ENCODE peak calls at places on chromosomes 5 and 9, in seven cellular contexts. One of them, this sample, is unnamed. For H3K27me3, the result is how much of the 10 kb centered on the place peaks cover.

GRCh38 chr5:57780306-57780958 is 297.8 kb upstream of the ACTBL2 start:
- DNase-seq in pancreas: no peak
- DNase-seq in tibial nerve: no peak
- DNase-seq in heart right ventricle: peak
- DNase-seq in endothelial cell of umbilical vein: peak
- DNase-seq in GM23338: peak
- DNase-seq in kidney epithelial cell: peak
- DNase-seq in this sample: no peak

GRCh38 chr5:98836175-98836574 is 62.7 kb downstream of the RGMB start:
- DNase-seq in pancreas: no peak
- DNase-seq in tibial nerve: no peak
- DNase-seq in kidney epithelial cell: no peak
- DNase-seq in endothelial cell of umbilical vein: no peak
- DNase-seq in GM23338: no peak
- DNase-seq in heart right ventricle: no peak
- DNase-seq in this sample: no peak

GRCh38 chr9:121976751-121977150 is 116.4 kb downstream of the TTLL11 start:
- DNase-seq in kidney epithelial cell: peak
- DNase-seq in GM23338: no peak
- DNase-seq in endothelial cell of umbilical vein: no peak
- DNase-seq in tibial nerve: no peak
- DNase-seq in heart right ventricle: no peak
- DNase-seq in pancreas: no peak
- DNase-seq in this sample: no peak

GRCh38 chr5:91794856-91795548 is 411.9 kb upstream of the ARRDC3 start:
- DNase-seq in endothelial cell of umbilical vein: no peak
- DNase-seq in kidney epithelial cell: no peak
- DNase-seq in GM23338: no peak
- DNase-seq in pancreas: no peak
- DNase-seq in tibial nerve: no peak
- DNase-seq in heart right ventricle: no peak
- DNase-seq in this sample: no peak

GRCh38 chr5:6719896-6720560 is 6.8 kb downstream of the TENT4A start:
- DNase-seq in kidney epithelial cell: no peak
- DNase-seq in endothelial cell of umbilical vein: no peak
- DNase-seq in GM23338: peak
- DNase-seq in tibial nerve: no peak
- DNase-seq in pancreas: no peak
- DNase-seq in heart right ventricle: no peak
- DNase-seq in this sample: no peak

GRCh38 chr5:95284512-95285405 is at the start of gene MCTP1:
- DNase-seq in tibial nerve: no peak
- DNase-seq in endothelial cell of umbilical vein: peak
- DNase-seq in kidney epithelial cell: no peak
- DNase-seq in heart right ventricle: peak
- DNase-seq in pancreas: peak
- DNase-seq in GM23338: peak
- DNase-seq in this sample: no peak

GRCh38 chr5:151225071-151225470 is 1.2 kb upstream of the CCDC69 start:
- DNase-seq in heart right ventricle: no peak
- DNase-seq in endothelial cell of umbilical vein: no peak
- DNase-seq in GM23338: no peak
- DNase-seq in kidney epithelial cell: no peak
- DNase-seq in tibial nerve: no peak
- DNase-seq in pancreas: no peak
- DNase-seq in this sample: no peak

GRCh38 chr5:1510151-1510561 is 13.6 kb downstream of the LPCAT1 start:
- DNase-seq in pancreas: no peak
- DNase-seq in heart right ventricle: peak
- DNase-seq in tibial nerve: no peak
- DNase-seq in endothelial cell of umbilical vein: no peak
- DNase-seq in GM23338: no peak
- DNase-seq in kidney epithelial cell: no peak
- DNase-seq in this sample: no peak

GRCh38 chr5:21817668-21818419 is 1035.3 kb downstream of the CDH12 start:
- DNase-seq in heart right ventricle: no peak
- DNase-seq in endothelial cell of umbilical vein: peak
- DNase-seq in pancreas: no peak
- DNase-seq in kidney epithelial cell: no peak
- DNase-seq in GM23338: peak
- DNase-seq in tibial nerve: no peak
- DNase-seq in this sample: no peak

GRCh38 chr9:115883467-115884329 is 269.9 kb upstream of the PAPPA start:
- DNase-seq in endothelial cell of umbilical vein: peak
- DNase-seq in kidney epithelial cell: peak
- DNase-seq in GM23338: peak
- DNase-seq in heart right ventricle: no peak
- DNase-seq in pancreas: peak
- DNase-seq in tibial nerve: no peak
- DNase-seq in this sample: no peak

GRCh38 chr5:179309751-179310320 is 35.4 kb downstream of the ADAMTS2 start:
- DNase-seq in endothelial cell of umbilical vein: no peak
- DNase-seq in GM23338: no peak
- DNase-seq in pancreas: no peak
- DNase-seq in kidney epithelial cell: no peak
- DNase-seq in heart right ventricle: peak
- DNase-seq in tibial nerve: no peak
- DNase-seq in this sample: no peak

GRCh38 chr5:67234671-67235176 is 38.1 kb upstream of the CD180 start:
- DNase-seq in tibial nerve: peak
- DNase-seq in pancreas: peak
- DNase-seq in endothelial cell of umbilical vein: peak
- DNase-seq in heart right ventricle: peak
- DNase-seq in GM23338: no peak
- DNase-seq in kidney epithelial cell: no peak
- DNase-seq in this sample: no peak

GRCh38 chr5:148939676-148940075 is 113.3 kb downstream of the ADRB2 start:
- DNase-seq in pancreas: no peak
- DNase-seq in kidney epithelial cell: peak
- DNase-seq in GM23338: no peak
- DNase-seq in heart right ventricle: no peak
- DNase-seq in tibial nerve: no peak
- DNase-seq in endothelial cell of umbilical vein: peak
- DNase-seq in this sample: no peak

GRCh38 chr5:157269165-157269671 is 3.3 kb downstream of the CYFIP2 start:
- DNase-seq in tibial nerve: no peak
- DNase-seq in kidney epithelial cell: no peak
- DNase-seq in pancreas: no peak
- DNase-seq in GM23338: peak
- DNase-seq in heart right ventricle: no peak
- DNase-seq in endothelial cell of umbilical vein: no peak
- DNase-seq in this sample: no peak

GRCh38 chr5:157269763-157270272 is 3.9 kb downstream of the CYFIP2 start:
- DNase-seq in endothelial cell of umbilical vein: no peak
- DNase-seq in heart right ventricle: no peak
- DNase-seq in kidney epithelial cell: no peak
- DNase-seq in GM23338: no peak
- DNase-seq in tibial nerve: no peak
- DNase-seq in pancreas: no peak
- DNase-seq in this sample: no peak

GRCh38 chr5:157266286-157267007 is 524 bp downstream of the CYFIP2 start:
- DNase-seq in tibial nerve: no peak
- DNase-seq in endothelial cell of umbilical vein: peak
- DNase-seq in heart right ventricle: peak
- DNase-seq in pancreas: peak
- DNase-seq in kidney epithelial cell: no peak
- DNase-seq in GM23338: peak
- DNase-seq in this sample: no peak

GRCh38 chr5:157267025-157267424 is 1.1 kb downstream of the CYFIP2 start:
- DNase-seq in tibial nerve: no peak
- DNase-seq in endothelial cell of umbilical vein: no peak
- DNase-seq in heart right ventricle: no peak
- DNase-seq in kidney epithelial cell: no peak
- DNase-seq in pancreas: no peak
- DNase-seq in GM23338: no peak
- DNase-seq in this sample: no peak

GRCh38 chr5:157267766-157268480 is 2.0 kb downstream of the CYFIP2 start:
- DNase-seq in tibial nerve: no peak
- DNase-seq in endothelial cell of umbilical vein: no peak
- DNase-seq in kidney epithelial cell: no peak
- DNase-seq in heart right ventricle: no peak
- DNase-seq in GM23338: no peak
- DNase-seq in pancreas: no peak
- DNase-seq in this sample: no peak
- TF ChIP-seq CTCF in tibial nerve: no peak
- TF ChIP-seq CTCF in endothelial cell of umbilical vein: no peak
- TF ChIP-seq CTCF in kidney epithelial cell: no peak
- TF ChIP-seq CTCF in heart right ventricle: peak
- TF ChIP-seq CTCF in GM23338: no peak
- TF ChIP-seq CTCF in pancreas: no peak
- TF ChIP-seq CTCF in this sample: no peak

GRCh38 chr5:176793343-176793699 is 17.0 kb upstream of the UNC5A start:
- DNase-seq in kidney epithelial cell: no peak
- DNase-seq in pancreas: no peak
- DNase-seq in endothelial cell of umbilical vein: no peak
- DNase-seq in GM23338: peak
- DNase-seq in heart right ventricle: no peak
- DNase-seq in tibial nerve: no peak
- DNase-seq in this sample: no peak
- H3K27me3 ChIP-seq in kidney epithelial cell: under half
- H3K27me3 ChIP-seq in pancreas: under half
- H3K27me3 ChIP-seq in endothelial cell of umbilical vein: under half
- H3K27me3 ChIP-seq in GM23338: under half
- H3K27me3 ChIP-seq in heart right ventricle: half or more
- H3K27me3 ChIP-seq in tibial nerve: under half
- H3K27me3 ChIP-seq in this sample: under half

GRCh38 chr5:40716000-40716399 is 36.3 kb downstream of the PTGER4 start:
- DNase-seq in GM23338: peak
- DNase-seq in pancreas: no peak
- DNase-seq in kidney epithelial cell: no peak
- DNase-seq in heart right ventricle: no peak
- DNase-seq in endothelial cell of umbilical vein: peak
- DNase-seq in tibial nerve: no peak
- DNase-seq in this sample: no peak
- TF ChIP-seq CTCF in GM23338: peak
- TF ChIP-seq CTCF in pancreas: no peak
- TF ChIP-seq CTCF in kidney epithelial cell: no peak
- TF ChIP-seq CTCF in heart right ventricle: no peak
- TF ChIP-seq CTCF in endothelial cell of umbilical vein: no peak
- TF ChIP-seq CTCF in tibial nerve: no peak
- TF ChIP-seq CTCF in this sample: no peak

DNA sequence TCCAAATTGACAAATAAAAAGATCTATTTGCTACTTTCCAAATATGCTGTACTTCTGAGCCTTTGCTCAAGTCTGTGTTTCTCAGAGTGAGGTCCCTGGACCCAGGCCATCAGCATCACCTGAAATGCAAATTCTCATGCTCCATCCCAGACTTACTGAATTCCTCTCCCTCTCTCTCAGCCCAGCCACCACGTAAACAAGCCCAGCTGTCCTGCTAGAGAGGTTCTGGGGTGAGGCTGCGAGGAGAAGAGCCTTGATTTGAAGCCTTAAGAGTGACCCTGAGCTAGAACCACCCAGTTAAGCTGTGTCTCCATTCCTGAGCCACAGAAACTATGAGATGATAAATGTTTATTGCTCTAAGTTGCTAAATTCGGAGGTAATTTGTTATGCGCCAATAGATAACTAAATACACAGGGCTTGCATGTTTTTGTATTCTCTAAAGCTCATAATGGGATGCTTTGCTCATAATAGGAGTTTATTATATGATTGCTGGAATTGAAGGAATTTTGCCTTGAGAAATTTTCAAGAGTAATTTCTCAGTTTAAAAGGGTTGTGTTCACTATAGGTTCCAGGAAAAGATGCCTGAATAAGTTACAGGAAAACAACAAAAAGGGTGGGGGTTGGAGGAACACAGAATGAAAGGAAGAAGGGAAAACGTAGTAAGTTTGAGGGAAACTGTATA is 98.9 kb upstream of the SPATA31D4 start:
- DNase-seq in endothelial cell of umbilical vein: no peak
- DNase-seq in tibial nerve: no peak
- DNase-seq in kidney epithelial cell: no peak
- DNase-seq in GM23338: peak
- DNase-seq in pancreas: no peak
- DNase-seq in heart right ventricle: no peak
- DNase-seq in this sample: no peak
- H3K27me3 ChIP-seq in endothelial cell of umbilical vein: under half
- H3K27me3 ChIP-seq in tibial nerve: under half
- H3K27me3 ChIP-seq in kidney epithelial cell: under half
- H3K27me3 ChIP-seq in GM23338: under half
- H3K27me3 ChIP-seq in pancreas: under half
- H3K27me3 ChIP-seq in heart right ventricle: under half
- H3K27me3 ChIP-seq in this sample: under half

DNA sequence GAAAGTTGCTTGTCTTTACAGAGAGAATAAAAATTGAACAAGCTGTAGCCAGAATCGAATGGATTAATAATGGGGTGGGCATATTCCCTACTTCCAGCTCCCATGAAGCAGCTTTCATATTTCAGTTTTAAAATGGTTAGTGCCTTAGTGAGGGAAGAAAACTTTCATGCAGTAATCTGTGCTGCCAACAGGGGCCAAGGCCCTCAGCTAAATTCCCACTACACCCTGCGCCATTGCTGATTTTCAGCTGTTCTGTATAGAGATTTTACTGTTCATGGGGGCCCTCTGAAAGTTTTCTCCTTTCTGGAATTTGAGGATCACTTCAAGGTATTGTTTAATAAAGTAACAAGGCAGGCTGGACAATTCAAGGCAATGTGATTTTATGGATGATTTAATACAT is 58.2 kb downstream of the CAST start:
- DNase-seq in endothelial cell of umbilical vein: no peak
- DNase-seq in tibial nerve: no peak
- DNase-seq in heart right ventricle: no peak
- DNase-seq in GM23338: peak
- DNase-seq in kidney epithelial cell: no peak
- DNase-seq in pancreas: no peak
- DNase-seq in this sample: no peak
- TF ChIP-seq CTCF in endothelial cell of umbilical vein: no peak
- TF ChIP-seq CTCF in tibial nerve: no peak
- TF ChIP-seq CTCF in heart right ventricle: no peak
- TF ChIP-seq CTCF in GM23338: peak
- TF ChIP-seq CTCF in kidney epithelial cell: peak
- TF ChIP-seq CTCF in pancreas: no peak
- TF ChIP-seq CTCF in this sample: no peak